ENCODE peak calls at places on chromosome 11, in seven cellular contexts. O is uterus, Y is Karpas-422, J is GM12865, W is lower leg skin, A is fibroblast of lung, M is cardiac fibroblast. I is an unnamed sample.

GRCh38 chr11:18615628-18616392 is 16.2 kb downstream of the MISFA start:
- DNase-seq in O (no peak), Y (no peak), J (peak), W (no peak), A (no peak), M (peak), I (no peak)

GRCh38 chr11:71406681-71407080 is 41.5 kb downstream of the DHCR7 start:
- DNase-seq in O (no peak), Y (no peak), J (no peak), W (no peak), A (no peak), M (no peak), I (no peak)

GRCh38 chr11:78841451-78842060 is 266.9 kb upstream of the NARS2 start:
- DNase-seq in O (no peak), Y (no peak), J (no peak), W (no peak), A (no peak), M (peak), I (no peak)

GRCh38 chr11:45766469-45766868 is 38.5 kb upstream of the SLC35C1 start:
- DNase-seq in O (no peak), Y (no peak), J (no peak), W (no peak), A (no peak), M (no peak), I (no peak)

GRCh38 chr11:28106351-28107043 is 1.5 kb downstream of the KIF18A start:
- DNase-seq in O (no peak), Y (no peak), J (no peak), W (no peak), A (no peak), M (no peak), I (no peak)

GRCh38 chr11:2791521-2792375 is 92.0 kb upstream of the KCNQ1OT1 start:
- DNase-seq in O (peak), Y (no peak), J (no peak), W (no peak), A (no peak), M (no peak), I (peak)

GRCh38 chr11:116851631-116852030 is 14.2 kb upstream of the APOA1 start:
- DNase-seq in O (no peak), Y (no peak), J (no peak), W (no peak), A (no peak), M (no peak), I (peak)

GRCh38 chr11:68042219-68043028 is 3.6 kb downstream of the TCIRG1 start:
- DNase-seq in O (no peak), Y (no peak), J (no peak), W (no peak), A (no peak), M (no peak), I (no peak)

GRCh38 chr11:110472858-110473257 is 43.1 kb downstream of the FDX1 start:
- DNase-seq in O (no peak), Y (no peak), J (no peak), W (no peak), A (peak), M (peak), I (no peak)

GRCh38 chr11:77187776-77188175 is 59.7 kb downstream of the MYO7A start:
- DNase-seq in O (no peak), Y (no peak), J (no peak), W (no peak), A (no peak), M (no peak), I (peak)

GRCh38 chr11:35927730-35928129 is 16.1 kb upstream of the LDLRAD3 start:
- DNase-seq in O (peak), Y (no peak), J (no peak), W (peak), A (peak), M (peak), I (peak)

GRCh38 chr11:61787928-61788491 is 4.4 kb downstream of the TMEM258 start:
- DNase-seq in O (peak), Y (peak), J (peak), W (no peak), A (peak), M (peak), I (no peak)

GRCh38 chr11:70721006-70721405 is 322.7 kb downstream of the CTTN start:
- DNase-seq in O (no peak), Y (no peak), J (no peak), W (no peak), A (no peak), M (no peak), I (peak)

GRCh38 chr11:109552376-109552775 is 130.4 kb downstream of the C11orf87 start:
- DNase-seq in O (no peak), Y (no peak), J (no peak), W (no peak), A (no peak), M (peak), I (no peak)

GRCh38 chr11:11349870-11350325 is 3.2 kb downstream of the CSNK2A3 start:
- DNase-seq in O (peak), Y (no peak), J (no peak), W (no peak), A (peak), M (no peak), I (no peak)

GRCh38 chr11:104916442-104916841 is 18.2 kb upstream of the CASP12 start:
- DNase-seq in O (no peak), Y (no peak), J (no peak), W (no peak), A (peak), M (no peak), I (no peak)

GRCh38 chr11:75516140-75516539 is 9.6 kb downstream of the GDPD5 start:
- DNase-seq in O (no peak), Y (no peak), J (no peak), W (no peak), A (no peak), M (no peak), I (no peak)

GRCh38 chr11:130771708-130772107 is 144.6 kb downstream of the SNX19 start:
- DNase-seq in O (no peak), Y (no peak), J (no peak), W (no peak), A (peak), M (peak), I (no peak)

GRCh38 chr11:60345489-60345888 is 18.4 kb downstream of the MS4A6E start:
- DNase-seq in O (no peak), Y (peak), J (peak), W (no peak), A (no peak), M (peak), I (peak)

GRCh38 chr11:91296628-91297027 is 928.0 kb upstream of the FAT3 start:
- DNase-seq in O (no peak), Y (no peak), J (no peak), W (no peak), A (peak), M (peak), I (no peak)

GRCh38 chr11:85902353-85902752 is 47.2 kb downstream of the CCDC83 start:
- DNase-seq in O (no peak), Y (no peak), J (no peak), W (no peak), A (no peak), M (no peak), I (no peak)

GRCh38 chr11:128133501-128133900 is 453.9 kb downstream of the ETS1 start:
- DNase-seq in O (no peak), Y (no peak), J (no peak), W (no peak), A (no peak), M (no peak), I (no peak)

GRCh38 chr11:77183421-77183984 is 55.5 kb downstream of the MYO7A start:
- DNase-seq in O (no peak), Y (no peak), J (no peak), W (no peak), A (no peak), M (no peak), I (no peak)

GRCh38 chr11:133403900-133404299 is 128.4 kb downstream of the OPCML start:
- DNase-seq in O (no peak), Y (peak), J (peak), W (no peak), A (no peak), M (no peak), I (no peak)

GRCh38 chr11:76728778-76729177 is 54.4 kb upstream of the TSKU start:
- DNase-seq in O (no peak), Y (no peak), J (no peak), W (no peak), A (no peak), M (no peak), I (no peak)

GRCh38 chr11:112363527-112363926 is 102.9 kb upstream of the PLET1 start:
- DNase-seq in O (no peak), Y (no peak), J (no peak), W (no peak), A (peak), M (peak), I (no peak)

GRCh38 chr11:2549491-2549875 is 104.7 kb downstream of the KCNQ1 start:
- DNase-seq in O (no peak), Y (no peak), J (no peak), W (no peak), A (no peak), M (no peak), I (peak)

GRCh38 chr11:1771700-1772099 is 8.0 kb upstream of the CTSD start:
- DNase-seq in O (peak), Y (no peak), J (no peak), W (no peak), A (peak), M (peak), I (peak)

GRCh38 chr11:37718431-37718999 is 1120.5 kb upstream of the RAG2 start:
- DNase-seq in O (no peak), Y (no peak), J (no peak), W (no peak), A (peak), M (peak), I (no peak)

GRCh38 chr11:73493838-73494598 is 103.9 kb downstream of the FAM168A start:
- DNase-seq in O (no peak), Y (no peak), J (no peak), W (peak), A (peak), M (peak), I (no peak)

GRCh38 chr11:59267738-59268475 is 55.2 kb upstream of the MPEG1 start:
- DNase-seq in O (no peak), Y (no peak), J (no peak), W (no peak), A (no peak), M (no peak), I (no peak)

GRCh38 chr11:35030716-35031213 is 108.2 kb upstream of the CD44 start:
- DNase-seq in O (peak), Y (no peak), J (peak), W (peak), A (peak), M (peak), I (no peak)

GRCh38 chr11:83725718-83726117 is 439.6 kb upstream of the CCDC90B start:
- DNase-seq in O (no peak), Y (peak), J (peak), W (no peak), A (no peak), M (no peak), I (no peak)

DNA sequence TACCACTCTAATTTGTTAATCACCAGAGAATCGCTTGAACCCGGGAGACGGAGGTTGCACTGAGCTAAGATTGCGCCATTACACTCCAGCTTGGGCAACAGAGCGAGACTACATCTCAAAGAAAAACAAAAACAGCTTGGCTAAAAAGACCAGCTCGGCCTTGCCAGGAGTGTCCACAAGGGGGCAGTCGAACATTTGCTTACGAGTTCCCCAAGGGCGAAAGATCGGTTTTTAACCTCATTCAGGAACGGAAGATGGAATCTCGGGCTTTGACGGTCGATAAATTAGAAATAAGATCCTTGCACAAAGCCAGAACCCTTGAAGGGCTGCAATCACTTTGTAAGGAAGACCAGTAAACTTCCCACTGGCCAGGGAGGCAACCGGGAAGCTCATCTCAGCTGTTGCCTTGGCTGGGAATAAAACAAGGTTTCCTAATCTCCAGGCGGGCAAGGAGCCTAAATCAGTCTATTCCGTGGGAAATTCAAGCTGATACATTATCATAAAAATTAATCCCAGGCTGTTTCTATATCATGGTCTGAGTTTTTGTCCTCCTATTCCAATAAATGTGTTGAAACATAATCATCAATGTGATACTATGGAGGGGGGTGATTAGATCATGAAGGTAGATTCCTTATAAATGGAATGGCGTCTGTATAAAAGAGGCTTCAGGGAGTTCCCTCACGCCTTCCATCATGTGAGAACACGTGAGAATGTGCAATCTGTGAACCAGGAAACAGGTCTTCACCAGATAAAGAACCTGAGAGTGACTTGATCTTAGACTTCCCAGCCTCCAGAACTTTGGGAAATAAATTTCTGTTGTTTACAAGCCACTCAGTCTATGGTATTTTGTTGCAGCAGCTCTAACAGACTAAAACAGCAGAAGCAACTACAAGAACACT is 14.9 kb upstream of the SLC29A2 start:
- DNase-seq in O (peak), Y (peak), J (peak), W (peak), A (peak), M (peak), I (peak)
- H3K4me3 ChIP-seq in O (peak), Y (peak), J (no peak), W (no peak), A (no peak), M (no peak), I (peak)

DNA sequence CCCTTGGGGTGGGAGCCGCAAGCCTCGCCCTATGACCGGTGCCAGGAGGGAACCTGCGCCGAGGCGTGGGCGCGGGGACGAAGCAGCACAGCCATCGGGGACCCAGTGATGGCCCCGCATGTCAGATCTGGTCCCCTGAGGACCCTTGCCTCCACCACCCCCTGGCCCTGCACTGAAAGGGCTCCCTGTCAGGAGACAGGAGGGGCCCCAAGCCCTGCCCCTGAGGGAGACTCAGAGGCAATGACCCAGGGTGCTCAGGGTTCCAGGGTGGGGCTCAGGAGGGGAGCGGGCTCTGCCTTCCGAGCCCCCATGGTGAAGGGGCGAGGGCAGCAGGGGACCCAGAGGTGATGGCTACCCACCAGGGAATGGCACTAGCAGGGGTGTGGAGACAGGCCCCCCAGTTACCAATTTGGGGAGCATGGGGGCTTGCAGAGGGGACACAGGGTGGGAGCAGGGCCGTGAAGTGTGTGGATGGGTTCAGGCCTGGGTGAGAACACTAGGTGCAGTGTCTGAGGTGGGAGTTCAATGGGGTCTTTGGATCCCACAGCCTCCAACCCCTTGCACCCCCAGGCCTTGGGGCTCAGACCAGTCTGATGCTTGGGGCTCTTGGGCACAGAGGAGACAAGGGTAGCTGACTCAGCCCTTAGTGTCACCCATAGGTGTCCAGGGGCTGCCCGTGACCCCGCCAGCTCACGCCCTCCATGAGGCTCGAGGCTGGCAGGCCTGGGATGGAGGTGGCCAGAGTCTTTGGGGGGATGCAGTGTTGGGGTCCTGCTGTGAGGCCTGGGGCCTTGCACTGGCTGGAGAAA is 499 bp downstream of the LRRC56 start:
- DNase-seq in O (no peak), Y (peak), J (no peak), W (no peak), A (no peak), M (no peak), I (no peak)
- H3K4me3 ChIP-seq in O (no peak), Y (peak), J (peak), W (no peak), A (peak), M (peak), I (peak)

GRCh38 chr11:7252683-7253213 is 1.0 kb downstream of the SYT9 start:
- DNase-seq in O (no peak), Y (no peak), J (no peak), W (no peak), A (no peak), M (no peak), I (peak)
- H3K4me3 ChIP-seq in O (peak), Y (no peak), J (no peak), W (peak), A (no peak), M (no peak), I (peak)

GRCh38 chr11:39021542-39021941 is 2423.5 kb upstream of the RAG2 start:
- DNase-seq in O (no peak), Y (no peak), J (no peak), W (no peak), A (no peak), M (no peak), I (no peak)
- H3K4me3 ChIP-seq in O (no peak), Y (no peak), J (no peak), W (no peak), A (no peak), M (no peak), I (no peak)

GRCh38 chr11:64874841-64875240 is 3.6 kb downstream of the EHD1 start:
- DNase-seq in O (no peak), Y (no peak), J (no peak), W (no peak), A (no peak), M (no peak), I (no peak)

GRCh38 chr11:64876835-64877341 is 1.5 kb downstream of the EHD1 start:
- DNase-seq in O (no peak), Y (no peak), J (no peak), W (no peak), A (no peak), M (peak), I (peak)

GRCh38 chr11:64877390-64878222 is 815 bp downstream of the EHD1 start:
- DNase-seq in O (no peak), Y (peak), J (peak), W (no peak), A (no peak), M (peak), I (no peak)

GRCh38 chr11:64875369-64876225 is 2.8 kb downstream of the EHD1 start:
- DNase-seq in O (no peak), Y (peak), J (peak), W (no peak), A (no peak), M (no peak), I (no peak)

GRCh38 chr11:64876226-64876750 is 2.1 kb downstream of the EHD1 start:
- DNase-seq in O (no peak), Y (no peak), J (no peak), W (no peak), A (no peak), M (no peak), I (no peak)
- H3K4me3 ChIP-seq in O (peak), Y (peak), J (peak), W (no peak), A (peak), M (peak), I (peak)

I was measured in lower lobe of right lung.